ENCODE peak calls at places on chromosomes 5 and 9, in nine cellular contexts. One of them, this sample, is unnamed.

GRCh38 chr5:95417971-95418370 is 26.8 kb downstream of the FAM81B start:
- DNase-seq in fibroblast of lung: peak; percentile 24
- DNase-seq in fibroblast of the aortic adventitia: no peak
- DNase-seq in glutamatergic neuron: no peak
- DNase-seq in dorsolateral prefrontal cortex: no peak
- DNase-seq in stimulated activated CD8-positive, alpha-beta memory T cell treated with anti-CD3 and anti-CD28 coated beads, Interleukin-4, amount 100 ng/mL, for 4 hours: no peak
- DNase-seq in NCI-H748 treated with DMSO at 0.1 percent for 48 hours: no peak
- DNase-seq in substantia nigra: no peak
- DNase-seq in pulmonary artery endothelial cell: no peak
- DNase-seq in this sample: no peak

GRCh38 chr5:108818613-108819272 is 71.0 kb downstream of the FER start:
- DNase-seq in fibroblast of lung: peak; percentile 70
- DNase-seq in fibroblast of the aortic adventitia: peak; percentile 49
- DNase-seq in glutamatergic neuron: no peak
- DNase-seq in dorsolateral prefrontal cortex: no peak
- DNase-seq in stimulated activated CD8-positive, alpha-beta memory T cell treated with anti-CD3 and anti-CD28 coated beads, Interleukin-4, amount 100 ng/mL, for 4 hours: no peak
- DNase-seq in NCI-H748 treated with DMSO at 0.1 percent for 48 hours: no peak
- DNase-seq in substantia nigra: no peak
- DNase-seq in pulmonary artery endothelial cell: no peak
- DNase-seq in this sample: peak; percentile 34

GRCh38 chr9:14318934-14319513 is 5.1 kb upstream of the NFIB start:
- DNase-seq in fibroblast of lung: no peak
- DNase-seq in fibroblast of the aortic adventitia: peak; percentile 57
- DNase-seq in glutamatergic neuron: no peak
- DNase-seq in dorsolateral prefrontal cortex: no peak
- DNase-seq in stimulated activated CD8-positive, alpha-beta memory T cell treated with anti-CD3 and anti-CD28 coated beads, Interleukin-4, amount 100 ng/mL, for 4 hours: no peak
- DNase-seq in NCI-H748 treated with DMSO at 0.1 percent for 48 hours: no peak
- DNase-seq in substantia nigra: no peak
- DNase-seq in pulmonary artery endothelial cell: no peak
- DNase-seq in this sample: no peak

GRCh38 chr5:143337946-143338345 is 65.5 kb downstream of the NR3C1 start:
- DNase-seq in fibroblast of lung: no peak
- DNase-seq in fibroblast of the aortic adventitia: no peak
- DNase-seq in glutamatergic neuron: no peak
- DNase-seq in dorsolateral prefrontal cortex: no peak
- DNase-seq in stimulated activated CD8-positive, alpha-beta memory T cell treated with anti-CD3 and anti-CD28 coated beads, Interleukin-4, amount 100 ng/mL, for 4 hours: no peak
- DNase-seq in NCI-H748 treated with DMSO at 0.1 percent for 48 hours: peak; percentile 3
- DNase-seq in substantia nigra: no peak
- DNase-seq in pulmonary artery endothelial cell: no peak
- DNase-seq in this sample: no peak

GRCh38 chr5:81450940-81451339 is 57.0 kb upstream of the ACOT12 start:
- DNase-seq in fibroblast of lung: peak; percentile 48
- DNase-seq in fibroblast of the aortic adventitia: peak; percentile 49
- DNase-seq in glutamatergic neuron: no peak
- DNase-seq in dorsolateral prefrontal cortex: no peak
- DNase-seq in stimulated activated CD8-positive, alpha-beta memory T cell treated with anti-CD3 and anti-CD28 coated beads, Interleukin-4, amount 100 ng/mL, for 4 hours: no peak
- DNase-seq in NCI-H748 treated with DMSO at 0.1 percent for 48 hours: peak; percentile 5
- DNase-seq in substantia nigra: no peak
- DNase-seq in pulmonary artery endothelial cell: peak; percentile 4
- DNase-seq in this sample: no peak

GRCh38 chr5:181114844-181115778 is 15.9 kb downstream of the OR2V1 start:
- DNase-seq in fibroblast of lung: peak; percentile 59
- DNase-seq in fibroblast of the aortic adventitia: peak; percentile 4
- DNase-seq in glutamatergic neuron: peak; percentile 36
- DNase-seq in dorsolateral prefrontal cortex: no peak
- DNase-seq in stimulated activated CD8-positive, alpha-beta memory T cell treated with anti-CD3 and anti-CD28 coated beads, Interleukin-4, amount 100 ng/mL, for 4 hours: no peak
- DNase-seq in NCI-H748 treated with DMSO at 0.1 percent for 48 hours: no peak
- DNase-seq in substantia nigra: no peak
- DNase-seq in pulmonary artery endothelial cell: no peak
- DNase-seq in this sample: peak; percentile 48

GRCh38 chr5:149865746-149866145 is 78.8 kb downstream of the PDE6A start:
- DNase-seq in fibroblast of lung: no peak
- DNase-seq in fibroblast of the aortic adventitia: no peak
- DNase-seq in glutamatergic neuron: no peak
- DNase-seq in dorsolateral prefrontal cortex: no peak
- DNase-seq in stimulated activated CD8-positive, alpha-beta memory T cell treated with anti-CD3 and anti-CD28 coated beads, Interleukin-4, amount 100 ng/mL, for 4 hours: no peak
- DNase-seq in NCI-H748 treated with DMSO at 0.1 percent for 48 hours: no peak
- DNase-seq in substantia nigra: no peak
- DNase-seq in pulmonary artery endothelial cell: no peak
- DNase-seq in this sample: no peak

GRCh38 chr5:157245477-157245876 is 20.4 kb upstream of the CYFIP2 start:
- DNase-seq in fibroblast of lung: peak; percentile 47
- DNase-seq in fibroblast of the aortic adventitia: peak; percentile 11
- DNase-seq in glutamatergic neuron: no peak
- DNase-seq in dorsolateral prefrontal cortex: no peak
- DNase-seq in stimulated activated CD8-positive, alpha-beta memory T cell treated with anti-CD3 and anti-CD28 coated beads, Interleukin-4, amount 100 ng/mL, for 4 hours: no peak
- DNase-seq in NCI-H748 treated with DMSO at 0.1 percent for 48 hours: no peak
- DNase-seq in substantia nigra: no peak
- DNase-seq in pulmonary artery endothelial cell: no peak
- DNase-seq in this sample: peak; percentile 25